ENCODE peak calls at places on chromosomes 12 and 14, in ten cellular contexts. T is SK-N-SH, W is sigmoid colon, N is suprapubic skin, B is stomach, E is K562, D is H1, J is GM12878, H is tibial nerve, L is ovary. V is an unnamed sample.

GRCh38 chr14:53368714-53369191 is 215.6 kb upstream of the DDHD1 start:
- DNase-seq in L (no peak), J (no peak), T (no peak), W (no peak), E (no peak), H (no peak), N (no peak), B (no peak), D (no peak), V (no peak)

GRCh38 chr14:36684946-36685345 is 23.3 kb downstream of the PAX9 start:
- DNase-seq in W (no peak), J (no peak), B (no peak), T (no peak), N (no peak), D (no peak), H (no peak), E (no peak), L (no peak), V (no peak)

GRCh38 chr12:94262228-94263010 is 114.0 kb downstream of the PLXNC1 start:
- DNase-seq in W (peak; percentile 95), E (peak; percentile 18), B (peak; percentile 68), J (no peak), D (no peak), H (peak; percentile 84), T (peak; percentile 79), L (peak; percentile 95), N (peak; percentile 89), V (peak; percentile 81)

GRCh38 chr12:70609203-70609602 is 28.0 kb downstream of the PTPRB start:
- DNase-seq in D (no peak), N (no peak), H (no peak), L (no peak), T (peak; percentile 27), E (no peak), W (no peak), B (no peak), J (no peak), V (no peak)

GRCh38 chr14:23052671-23053070 is 4.6 kb downstream of the CDH24 start:
- DNase-seq in J (no peak), N (no peak), T (no peak), H (no peak), L (peak; percentile 4), D (no peak), E (no peak), W (no peak), B (no peak), V (no peak)

GRCh38 chr12:43766291-43766690 is 7.5 kb downstream of the IRAK4 start:
- DNase-seq in B (no peak), E (no peak), L (no peak), N (no peak), J (no peak), T (no peak), D (no peak), H (no peak), W (no peak), V (no peak)

GRCh38 chr12:100656806-100657205 is 83.3 kb downstream of the GAS2L3 start:
- DNase-seq in W (no peak), J (no peak), E (no peak), N (no peak), L (no peak), D (no peak), B (no peak), T (no peak), H (no peak), V (no peak)

GRCh38 chr14:77241955-77242354 is 29.1 kb downstream of the NGB start:
- DNase-seq in E (no peak), L (no peak), D (no peak), W (no peak), J (no peak), N (no peak), T (no peak), B (no peak), H (no peak), V (no peak)

GRCh38 chr14:59739794-59740193 is 130.8 kb downstream of the RTN1 start:
- DNase-seq in J (no peak), D (no peak), T (no peak), E (no peak), W (no peak), L (no peak), B (no peak), N (no peak), H (peak; percentile 24), V (no peak)

GRCh38 chr14:21385170-21385904 is 1.5 kb upstream of the SUPT16H start:
- DNase-seq in J (no peak), N (no peak), B (no peak), D (no peak), L (no peak), W (no peak), T (no peak), H (no peak), E (no peak), V (no peak)

GRCh38 chr14:54621686-54622085 is 54.8 kb downstream of the SAMD4A start:
- DNase-seq in T (no peak), D (no peak), N (no peak), H (no peak), L (no peak), E (no peak), B (no peak), J (no peak), W (no peak), V (no peak)

GRCh38 chr14:34348592-34348991 is 113.4 kb downstream of the SPTSSA start:
- DNase-seq in J (no peak), W (no peak), L (no peak), E (no peak), T (no peak), B (no peak), N (no peak), H (no peak), D (no peak), V (no peak)

GRCh38 chr12:127362121-127362520 is 904.8 kb upstream of the TMEM132C start:
- DNase-seq in W (no peak), T (no peak), N (no peak), H (no peak), L (no peak), B (no peak), E (no peak), J (no peak), D (no peak), V (no peak)

GRCh38 chr14:65224799-65225198 is 122.5 kb upstream of the MAX start:
- DNase-seq in N (no peak), E (no peak), J (no peak), T (no peak), B (peak; percentile 76), L (no peak), D (no peak), H (no peak), W (no peak), V (no peak)

DNA sequence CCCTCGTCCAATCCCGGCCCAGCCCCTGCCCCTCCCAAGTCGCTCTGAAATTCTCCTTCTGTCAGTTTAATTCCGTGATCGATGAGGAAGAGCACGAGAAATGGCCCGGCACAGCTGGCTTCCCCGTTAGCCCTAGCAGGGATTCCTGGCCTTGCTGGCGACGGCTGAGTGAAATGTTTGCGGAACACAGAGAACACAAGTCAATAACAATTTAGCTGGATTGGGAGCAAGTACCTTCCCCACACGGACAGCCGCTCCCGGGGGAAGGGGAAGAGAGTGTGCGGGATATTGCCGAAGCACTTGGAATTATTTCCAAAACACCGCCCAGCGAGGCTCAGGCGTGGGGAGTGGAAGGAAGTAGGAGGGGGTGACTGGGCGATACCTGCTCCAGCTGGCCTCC is 134.6 kb downstream of the RBM19 start:
- DNase-seq in B (no peak), H (no peak), D (no peak), L (peak; percentile 21), W (no peak), N (no peak), J (no peak), T (no peak), E (no peak), V (no peak)
- TF ChIP-seq EP300 in B (no peak), H (no peak), D (no peak), L (no peak), W (no peak), N (no peak), J (no peak), T (no peak), E (no peak), V (no peak)

DNA sequence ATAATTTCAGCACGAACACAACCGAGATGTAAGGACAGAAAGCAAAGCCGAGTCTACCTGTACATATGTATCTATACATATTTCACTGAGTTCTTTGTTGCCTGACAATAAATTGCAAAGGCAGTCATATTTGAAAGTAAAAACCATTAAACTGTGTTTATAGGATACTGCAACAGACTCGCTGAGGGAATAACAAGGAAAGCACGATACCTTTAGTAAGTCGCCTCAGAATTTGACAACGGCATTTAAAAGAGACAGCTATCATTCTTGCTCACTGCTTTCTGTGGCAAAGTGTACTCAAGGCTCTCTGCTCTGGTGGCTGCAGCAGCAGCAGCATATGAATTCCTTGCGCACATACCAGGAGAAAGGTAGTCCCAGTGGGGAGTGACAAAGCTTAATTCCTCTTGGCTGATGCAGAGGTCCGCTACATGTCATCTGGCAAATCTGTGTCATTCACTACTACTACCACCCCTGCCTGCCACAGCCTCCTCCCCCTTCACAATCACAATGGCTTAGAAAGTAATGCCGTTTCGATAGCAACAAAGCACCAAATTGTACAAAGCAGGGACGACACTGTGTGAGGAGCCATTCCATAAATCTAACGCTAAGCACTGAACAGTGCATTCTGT is at the start of gene GRIP1:
- DNase-seq in E (no peak), B (no peak), T (no peak), D (no peak), W (no peak), H (no peak), J (no peak), L (no peak), N (no peak), V (no peak)
- H3K27me3 ChIP-seq in E (no peaks in the 10 kb centered on the region), B (no peaks in the 10 kb centered on the region), T (peaks cover 3% of the 10 kb centered on the region), D (no peaks in the 10 kb centered on the region), W (no peaks in the 10 kb centered on the region), H (peaks cover 5% of the 10 kb centered on the region), J (no peaks in the 10 kb centered on the region), L (no peaks in the 10 kb centered on the region), N (no peaks in the 10 kb centered on the region), V (no peaks in the 10 kb centered on the region)

DNA sequence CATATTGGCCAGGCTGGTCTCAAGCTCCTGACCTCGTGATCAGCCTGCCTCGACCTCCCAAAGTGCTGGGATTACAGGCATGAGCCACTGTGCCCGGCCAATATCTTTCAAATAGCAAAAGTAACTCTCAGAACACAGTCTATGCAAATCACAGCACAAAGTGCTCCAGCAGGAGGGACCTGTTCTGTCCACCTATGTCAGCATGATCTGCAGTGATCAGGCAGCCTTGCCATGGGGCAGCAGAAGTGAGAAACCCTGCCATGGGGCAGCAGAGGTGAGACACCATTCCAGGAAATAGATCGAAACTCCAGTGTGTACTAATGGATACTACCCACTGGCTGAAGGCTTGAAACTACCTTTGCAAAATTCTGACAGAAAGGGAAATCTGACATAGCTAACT is 78.5 kb upstream of the EIF5 start:
- DNase-seq in B (no peak), T (no peak), L (no peak), W (no peak), E (no peak), D (no peak), J (no peak), H (no peak), N (no peak), V (no peak)
- H3K4me1 ChIP-seq in B (peaks cover 12% of the 10 kb centered on the region), T (no peaks in the 10 kb centered on the region), L (no peaks in the 10 kb centered on the region), W (peaks cover 6% of the 10 kb centered on the region), E (peaks cover 6% of the 10 kb centered on the region), D (no peaks in the 10 kb centered on the region), J (peaks cover 4% of the 10 kb centered on the region), H (peaks cover 6% of the 10 kb centered on the region), N (no peaks in the 10 kb centered on the region), V (no peaks in the 10 kb centered on the region)

DNA sequence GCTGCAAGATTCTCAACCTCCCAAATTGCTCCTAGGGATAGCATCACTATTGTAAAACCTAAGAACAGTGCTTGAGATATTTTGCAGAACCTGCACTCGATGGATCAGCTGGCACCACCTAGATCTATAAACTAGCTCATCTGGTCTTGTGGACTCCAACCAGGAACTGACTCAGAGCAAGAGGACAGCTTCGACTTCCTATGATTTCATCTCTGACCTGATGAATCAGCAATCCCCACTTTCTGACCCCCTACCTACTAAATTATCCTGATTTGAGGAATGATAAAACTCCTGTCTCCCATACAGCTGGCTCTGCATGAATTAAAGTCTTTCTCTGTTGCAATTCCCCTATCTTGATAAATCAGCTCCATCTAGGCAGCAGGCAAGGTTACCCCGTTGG is 117.8 kb downstream of the DYRK2 start:
- DNase-seq in N (no peak), E (no peak), W (no peak), J (no peak), T (no peak), D (no peak), H (no peak), B (no peak), L (no peak), V (no peak)
- TF ChIP-seq EP300 in N (no peak), E (no peak), W (no peak), J (no peak), T (peak; percentile 98), D (no peak), H (no peak), B (no peak), L (no peak), V (no peak)